ENCODE peak calls at places on chromosomes 11 and 22, in four cellular contexts. V, R, L and A are unnamed samples.

GRCh38 chr11:71237853-71238252 is 14.5 kb downstream of the SHANK2 start:
- DNase-seq in L (no peak), V (no peak), R (no peak), A (no peak)

GRCh38 chr11:34194576-34195335 is 89.3 kb downstream of the NAT10 start:
- DNase-seq in V (no peak), R (no peak), L (no peak), A (no peak)

GRCh38 chr11:69637956-69638871 is 2.7 kb upstream of the CCND1 start:
- DNase-seq in L (peak), V (peak), R (no peak), A (peak)

GRCh38 chr11:8709002-8709672 is 26.5 kb downstream of the RPL27A start:
- DNase-seq in L (no peak), V (no peak), R (no peak), A (peak)

GRCh38 chr11:30254307-30255298 is 23.8 kb downstream of the FSHB start:
- DNase-seq in L (no peak), V (no peak), R (no peak), A (no peak)

GRCh38 chr11:111772535-111772934 is 6.3 kb upstream of the PPP2R1B start:
- DNase-seq in L (no peak), R (no peak), V (no peak), A (no peak)

GRCh38 chr11:43021466-43021865 is 290.3 kb upstream of the API5 start:
- DNase-seq in V (no peak), R (no peak), L (no peak), A (no peak)

GRCh38 chr11:125433454-125434121 is 62.5 kb downstream of the FEZ1 start:
- DNase-seq in L (peak), R (no peak), V (peak), A (peak)

GRCh38 chr11:70405679-70406395 is 7.5 kb downstream of the CTTN start:
- DNase-seq in L (no peak), R (no peak), V (no peak), A (no peak)

GRCh38 chr22:48422900-48423480 is 1404.7 kb downstream of the BRD1 start:
- DNase-seq in R (no peak), V (no peak), L (no peak), A (no peak)

GRCh38 chr11:119791047-119791446 is 62.0 kb upstream of the NECTIN1 start:
- DNase-seq in R (no peak), V (no peak), L (no peak), A (no peak)

GRCh38 chr11:114280696-114281095 is 15.5 kb upstream of the NNMT start:
- DNase-seq in V (peak), L (peak), R (no peak), A (no peak)

GRCh38 chr11:76041208-76041607 is 165.1 kb downstream of the WNT11 start:
- DNase-seq in R (no peak), L (no peak), V (no peak), A (no peak)

GRCh38 chr11:65087216-65087615 is 3.2 kb downstream of the ZFPL1 start:
- DNase-seq in V (no peak), R (no peak), L (no peak), A (no peak)

GRCh38 chr22:39446239-39446721 is 10.5 kb upstream of the MGAT3 start:
- DNase-seq in L (peak), V (no peak), R (no peak), A (peak)

GRCh38 chr11:128956401-128957203 is 13.9 kb upstream of the TP53AIP1 start:
- DNase-seq in L (peak), V (peak), R (no peak), A (peak)

GRCh38 chr11:62169448-62169847 is 20.6 kb upstream of the SCGB1D1 start:
- DNase-seq in V (no peak), L (no peak), R (no peak), A (no peak)

GRCh38 chr11:1546536-1547466 is 25.3 kb downstream of the DUSP8 start:
- DNase-seq in R (no peak), V (no peak), L (peak), A (peak)

GRCh38 chr22:46113110-46113909 is 37.0 kb upstream of the PPARA start:
- DNase-seq in V (no peak), R (no peak), L (no peak), A (no peak)

GRCh38 chr11:19845633-19846032 is 133.0 kb downstream of the NAV2 start:
- DNase-seq in L (peak), V (no peak), R (no peak), A (no peak)

GRCh38 chr11:22432331-22433065 is 94.3 kb downstream of the SLC17A6 start:
- DNase-seq in V (no peak), R (no peak), L (no peak), A (no peak)

GRCh38 chr11:65216830-65217229 is 35.1 kb downstream of the CAPN1 start:
- DNase-seq in L (no peak), V (no peak), R (no peak), A (no peak)

GRCh38 chr11:57874981-57875380 is 113.4 kb downstream of the CTNND1 start:
- DNase-seq in R (no peak), L (no peak), V (no peak), A (no peak)

GRCh38 chr22:18065256-18065655 is 12.5 kb upstream of the PEX26 start:
- DNase-seq in V (no peak), L (no peak), R (no peak), A (no peak)

GRCh38 chr11:66936326-66936725 is 21.9 kb downstream of the PC start:
- DNase-seq in V (no peak), L (no peak), R (no peak), A (no peak)

GRCh38 chr11:107018902-107019493 is 722 bp upstream of the GUCY1A2 start:
- DNase-seq in V (no peak), L (peak), R (no peak), A (peak)

GRCh38 chr11:34492806-34493414 is 20.7 kb downstream of the ELF5 start:
- DNase-seq in R (no peak), L (peak), V (peak), A (peak)

GRCh38 chr11:100970273-100971164 is 159.1 kb downstream of the PGR start:
- DNase-seq in R (no peak), V (no peak), L (no peak), A (no peak)

GRCh38 chr11:10654211-10655150 is 39.1 kb downstream of the IRAG1 start:
- DNase-seq in L (peak), R (no peak), V (peak), A (no peak)

GRCh38 chr22:50260801-50261614 is 475 bp downstream of the MAPK12 start:
- DNase-seq in V (no peak), R (no peak), L (no peak), A (no peak)

GRCh38 chr11:63805844-63806415 is 7.3 kb upstream of the SPINDOC start:
- DNase-seq in R (no peak), V (no peak), L (no peak), A (no peak)

GRCh38 chr22:50724616-50725015 is 13.4 kb upstream of the ACR start:
- DNase-seq in R (no peak), L (no peak), V (no peak), A (no peak)

GRCh38 chr11:97732011-97732632 is 1288.6 kb upstream of the CNTN5 start:
- DNase-seq in L (no peak), R (no peak), V (no peak), A (no peak)